ENCODE peak calls at places on chromosomes 16 and 17, in nine cellular contexts. J, Y, H, C, Z, W, O, K and S are unnamed samples.

GRCh38 chr16:87305505-87306391 is 11.4 kb downstream of the C16orf95 start:
- DNase-seq in J (no peak), Y (no peak), H (no peak), C (peak), Z (no peak), W (no peak), O (no peak), K (no peak), S (no peak)

GRCh38 chr17:57811633-57812280 is 38.1 kb downstream of the MRPS23 start:
- DNase-seq in J (no peak), Y (no peak), H (peak), C (peak), Z (no peak), W (no peak), O (no peak), K (peak), S (peak)

GRCh38 chr16:75099075-75099667 is 17.4 kb downstream of the LDHD start:
- DNase-seq in J (no peak), Y (no peak), H (no peak), C (no peak), Z (no peak), W (no peak), O (no peak), K (peak), S (no peak)

GRCh38 chr17:81046770-81047359 is 11.9 kb downstream of the BAIAP2 start:
- DNase-seq in J (no peak), Y (no peak), H (no peak), C (no peak), Z (peak), W (no peak), O (no peak), K (no peak), S (no peak)

GRCh38 chr16:24906901-24907300 is 61.1 kb downstream of the SLC5A11 start:
- DNase-seq in J (no peak), Y (peak), H (no peak), C (no peak), Z (no peak), W (no peak), O (no peak), K (no peak), S (no peak)

GRCh38 chr17:49979748-49980479 is 10.9 kb downstream of the DLX4 start:
- DNase-seq in J (no peak), Y (no peak), H (no peak), C (no peak), Z (no peak), W (no peak), O (no peak), K (no peak), S (no peak)

GRCh38 chr17:7249219-7249618 is 2.3 kb downstream of the CTDNEP1 start:
- DNase-seq in J (no peak), Y (no peak), H (no peak), C (no peak), Z (no peak), W (no peak), O (no peak), K (no peak), S (no peak)

GRCh38 chr17:48051706-48052486 is 3.7 kb downstream of the NFE2L1 start:
- DNase-seq in J (peak), Y (peak), H (no peak), C (peak), Z (peak), W (no peak), O (peak), K (no peak), S (peak)

GRCh38 chr16:13298676-13299075 is 397.3 kb downstream of the SHISA9 start:
- DNase-seq in J (no peak), Y (no peak), H (no peak), C (peak), Z (no peak), W (no peak), O (no peak), K (no peak), S (no peak)

GRCh38 chr17:59527931-59528330 is 37.5 kb upstream of the DHX40 start:
- DNase-seq in J (no peak), Y (no peak), H (no peak), C (no peak), Z (no peak), W (no peak), O (no peak), K (no peak), S (no peak)

GRCh38 chr17:4998027-4998665 is 396 bp downstream of the KIF1C start:
- DNase-seq in J (no peak), Y (peak), H (no peak), C (peak), Z (peak), W (no peak), O (no peak), K (peak), S (no peak)

GRCh38 chr16:17433577-17433960 is 37.2 kb downstream of the XYLT1 start:
- DNase-seq in J (no peak), Y (no peak), H (no peak), C (peak), Z (no peak), W (no peak), O (no peak), K (no peak), S (no peak)

GRCh38 chr17:48544356-48545021 is 420 bp downstream of the HOXB2 start:
- DNase-seq in J (no peak), Y (peak), H (no peak), C (peak), Z (no peak), W (peak), O (peak), K (no peak), S (peak)

GRCh38 chr16:55471448-55472097 is 7.4 kb upstream of the MMP2 start:
- DNase-seq in J (no peak), Y (no peak), H (peak), C (no peak), Z (no peak), W (no peak), O (no peak), K (no peak), S (no peak)

GRCh38 chr16:79972053-79972704 is 371.6 kb upstream of the MAF start:
- DNase-seq in J (no peak), Y (no peak), H (no peak), C (no peak), Z (no peak), W (no peak), O (no peak), K (no peak), S (no peak)

GRCh38 chr17:20116683-20117309 is 107.6 kb downstream of the SPECC1 start:
- DNase-seq in J (peak), Y (no peak), H (peak), C (peak), Z (peak), W (no peak), O (peak), K (peak), S (no peak)

GRCh38 chr17:59254742-59255141 is 34.4 kb downstream of the GDPD1 start:
- DNase-seq in J (no peak), Y (no peak), H (no peak), C (no peak), Z (no peak), W (no peak), O (no peak), K (no peak), S (no peak)

GRCh38 chr17:17924131-17924856 is 47.9 kb downstream of the TOM1L2 start:
- DNase-seq in J (no peak), Y (no peak), H (no peak), C (no peak), Z (no peak), W (no peak), O (no peak), K (no peak), S (no peak)

GRCh38 chr17:80968602-80969029 is 23.0 kb upstream of the CHMP6 start:
- DNase-seq in J (no peak), Y (peak), H (no peak), C (no peak), Z (no peak), W (no peak), O (no peak), K (peak), S (no peak)

GRCh38 chr16:30183961-30184429 is 593 bp downstream of the CORO1A start:
- DNase-seq in J (peak), Y (peak), H (no peak), C (peak), Z (no peak), W (no peak), O (no peak), K (peak), S (no peak)

GRCh38 chr16:70391881-70392481 is 45.3 kb downstream of the DDX19A start:
- DNase-seq in J (no peak), Y (peak), H (no peak), C (no peak), Z (no peak), W (peak), O (no peak), K (no peak), S (no peak)

GRCh38 chr16:57256601-57257395 is 11.7 kb downstream of the ARL2BP start:
- DNase-seq in J (no peak), Y (no peak), H (no peak), C (no peak), Z (no peak), W (peak), O (no peak), K (no peak), S (no peak)

GRCh38 chr17:8823279-8823678 is 24.1 kb upstream of the MFSD6L start:
- DNase-seq in J (no peak), Y (no peak), H (no peak), C (no peak), Z (no peak), W (no peak), O (no peak), K (no peak), S (peak)

GRCh38 chr17:59846391-59847165 is 46.2 kb downstream of the TUBD1 start:
- DNase-seq in J (peak), Y (peak), H (peak), C (peak), Z (peak), W (peak), O (peak), K (no peak), S (peak)

GRCh38 chr17:63492940-63493339 is 16.1 kb downstream of the ACE start:
- DNase-seq in J (no peak), Y (no peak), H (no peak), C (no peak), Z (no peak), W (no peak), O (no peak), K (no peak), S (no peak)

GRCh38 chr17:62732125-62732524 is 76.0 kb downstream of the MARCHF10 start:
- DNase-seq in J (no peak), Y (no peak), H (no peak), C (no peak), Z (no peak), W (no peak), O (no peak), K (no peak), S (no peak)

GRCh38 chr17:41717408-41718286 is 5.5 kb downstream of the GAST start:
- DNase-seq in J (peak), Y (no peak), H (no peak), C (no peak), Z (no peak), W (no peak), O (peak), K (no peak), S (no peak)

GRCh38 chr17:17118399-17118798 is 76.1 kb downstream of the MPRIP start:
- DNase-seq in J (no peak), Y (no peak), H (no peak), C (no peak), Z (peak), W (no peak), O (no peak), K (no peak), S (no peak)

GRCh38 chr17:18959071-18959844 is 7.3 kb downstream of the SLC5A10 start:
- DNase-seq in J (no peak), Y (no peak), H (no peak), C (no peak), Z (no peak), W (no peak), O (no peak), K (peak), S (no peak)

GRCh38 chr16:48498761-48499600 is 111.0 kb downstream of the N4BP1 start:
- DNase-seq in J (peak), Y (peak), H (no peak), C (peak), Z (peak), W (no peak), O (peak), K (no peak), S (peak)

GRCh38 chr16:1770328-1771071 is 843 bp downstream of the NME3 start:
- DNase-seq in J (no peak), Y (peak), H (peak), C (peak), Z (no peak), W (no peak), O (peak), K (peak), S (no peak)

GRCh38 chr16:1771072-1771863 is at the start of gene NME3:
- DNase-seq in J (peak), Y (peak), H (no peak), C (peak), Z (peak), W (peak), O (peak), K (peak), S (peak)

GRCh38 chr16:1772362-1772907 is at the start of gene EME2:
- DNase-seq in J (peak), Y (no peak), H (no peak), C (no peak), Z (peak), W (no peak), O (no peak), K (peak), S (no peak)

GRCh38 chr16:1772908-1773702 is at the start of gene MRPS34:
- DNase-seq in J (peak), Y (peak), H (peak), C (peak), Z (peak), W (peak), O (peak), K (peak), S (no peak)

GRCh38 chr16:1771864-1772361 is 570 bp upstream of the NME3 start:
- DNase-seq in J (peak), Y (no peak), H (no peak), C (peak), Z (no peak), W (no peak), O (no peak), K (no peak), S (no peak)
- TF ChIP-seq POLR2AphosphoS5 in J (no peak), Y (no peak), H (peak), C (peak), Z (no peak), W (no peak), O (no peak), K (no peak), S (no peak)

DNA sequence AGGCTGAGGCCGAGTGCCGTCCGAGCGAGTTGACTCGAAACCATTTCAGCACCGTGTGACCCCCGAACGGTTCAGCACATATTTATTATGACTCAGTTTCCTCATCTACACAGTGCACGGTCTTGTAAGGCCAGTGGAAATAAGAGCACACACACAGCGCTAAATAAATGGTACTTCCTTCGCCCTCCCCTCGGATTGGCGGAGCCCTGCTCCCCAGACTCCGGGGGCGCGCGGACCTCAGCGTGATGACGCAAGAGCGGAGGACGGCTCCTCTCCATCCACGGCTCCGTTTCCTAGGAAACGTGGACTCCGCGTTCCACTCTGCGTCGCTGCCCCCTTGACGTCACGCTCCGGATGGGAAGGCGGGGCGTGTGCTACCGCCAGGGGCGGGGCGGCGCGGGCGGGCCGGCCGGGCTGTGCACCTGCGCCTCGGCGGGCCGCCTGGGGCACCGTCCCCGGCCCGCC is at the start of gene PARD6A:
- DNase-seq in J (peak), Y (peak), H (peak), C (peak), Z (peak), W (peak), O (peak), K (peak), S (peak)
- TF ChIP-seq POLR2AphosphoS5 in J (no peak), Y (no peak), H (no peak), C (peak), Z (no peak), W (no peak), O (peak), K (no peak), S (peak)

DNA sequence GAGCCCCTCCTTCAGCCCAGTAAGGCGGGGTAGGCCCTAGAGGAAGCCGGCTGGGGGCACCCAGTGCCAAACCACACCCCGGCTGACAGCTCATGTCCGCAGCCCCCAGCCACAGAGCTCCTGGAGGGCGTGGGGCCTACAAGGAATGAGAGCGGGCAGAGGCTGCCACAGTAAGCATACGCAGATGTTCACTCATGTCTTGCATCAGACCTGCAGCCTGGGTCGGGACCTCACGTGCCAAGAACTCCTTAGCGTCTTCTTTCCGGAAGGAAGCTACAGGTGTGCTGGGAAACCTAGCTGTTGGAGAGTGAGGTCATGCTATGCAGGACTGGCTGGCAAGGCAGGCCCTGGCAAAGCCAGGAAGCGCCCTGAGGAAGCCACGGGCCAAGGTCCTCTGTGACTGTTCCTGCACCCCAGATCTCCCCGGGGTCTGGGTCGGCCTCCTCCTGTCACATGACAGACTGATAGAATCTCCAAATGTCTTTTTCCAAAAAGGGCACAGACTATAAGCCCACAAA is 1.6 kb downstream of the ZNF598 start:
- DNase-seq in J (peak), Y (no peak), H (no peak), C (no peak), Z (no peak), W (no peak), O (no peak), K (no peak), S (no peak)
- TF ChIP-seq POLR2AphosphoS5 in J (peak), Y (no peak), H (no peak), C (no peak), Z (no peak), W (no peak), O (no peak), K (no peak), S (no peak)

DNA sequence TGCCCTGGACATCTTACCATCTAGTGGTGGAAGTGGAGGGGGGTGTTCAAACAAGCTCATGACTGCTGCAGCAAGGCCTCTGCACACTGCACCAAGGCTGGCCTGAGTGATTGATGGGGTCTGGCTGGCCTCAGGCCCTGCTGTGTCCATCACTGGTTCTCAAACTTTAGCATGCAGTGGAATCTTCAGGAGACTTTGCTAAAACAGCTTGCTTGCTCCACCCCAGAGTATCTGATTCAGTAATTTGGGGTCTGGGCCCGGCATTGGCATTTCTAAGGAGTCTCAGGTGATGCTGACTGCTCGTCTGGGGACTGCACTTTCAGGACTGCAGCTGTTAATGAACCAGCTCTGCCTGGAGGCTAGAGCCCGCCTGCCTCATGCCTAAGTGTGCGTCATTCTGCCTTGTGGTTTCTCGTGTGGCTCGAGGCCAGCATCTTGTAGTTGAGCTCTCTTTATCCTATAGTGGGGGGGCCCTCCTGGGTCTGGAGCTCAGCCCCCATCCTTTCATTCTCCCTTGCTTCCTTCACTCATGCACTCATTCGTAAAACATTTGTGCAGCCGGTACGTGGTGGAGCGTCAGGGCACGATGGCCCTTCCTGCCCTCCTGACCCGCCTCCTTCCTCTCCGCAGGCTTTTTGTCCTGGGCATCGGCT is 4.1 kb downstream of the MGAT5B start:
- DNase-seq in J (no peak), Y (no peak), H (peak), C (no peak), Z (no peak), W (no peak), O (no peak), K (peak), S (no peak)
- TF ChIP-seq POLR2AphosphoS5 in J (no peak), Y (no peak), H (peak), C (no peak), Z (no peak), W (no peak), O (no peak), K (peak), S (no peak)

GRCh38 chr17:46889992-46890564 is 32.9 kb upstream of the GOSR2 start:
- DNase-seq in J (no peak), Y (no peak), H (no peak), C (no peak), Z (no peak), W (no peak), O (no peak), K (no peak), S (no peak)
- TF ChIP-seq POLR2AphosphoS5 in J (no peak), Y (no peak), H (no peak), C (no peak), Z (no peak), W (no peak), O (no peak), K (no peak), S (no peak)

GRCh38 chr17:42898147-42898807 is 2.3 kb upstream of the G6PC1 start:
- DNase-seq in J (no peak), Y (no peak), H (no peak), C (no peak), Z (no peak), W (no peak), O (no peak), K (no peak), S (no peak)

GRCh38 chr17:42894283-42895184 is 6.1 kb upstream of the G6PC1 start:
- DNase-seq in J (no peak), Y (peak), H (no peak), C (no peak), Z (peak), W (no peak), O (no peak), K (no peak), S (no peak)

GRCh38 chr17:42889809-42890208 is 10.8 kb upstream of the G6PC1 start:
- DNase-seq in J (no peak), Y (no peak), H (no peak), C (no peak), Z (no peak), W (no peak), O (no peak), K (no peak), S (no peak)

GRCh38 chr17:42891539-42892152 is 9.0 kb upstream of the G6PC1 start:
- DNase-seq in J (no peak), Y (peak), H (no peak), C (peak), Z (peak), W (no peak), O (no peak), K (no peak), S (peak)

DNA sequence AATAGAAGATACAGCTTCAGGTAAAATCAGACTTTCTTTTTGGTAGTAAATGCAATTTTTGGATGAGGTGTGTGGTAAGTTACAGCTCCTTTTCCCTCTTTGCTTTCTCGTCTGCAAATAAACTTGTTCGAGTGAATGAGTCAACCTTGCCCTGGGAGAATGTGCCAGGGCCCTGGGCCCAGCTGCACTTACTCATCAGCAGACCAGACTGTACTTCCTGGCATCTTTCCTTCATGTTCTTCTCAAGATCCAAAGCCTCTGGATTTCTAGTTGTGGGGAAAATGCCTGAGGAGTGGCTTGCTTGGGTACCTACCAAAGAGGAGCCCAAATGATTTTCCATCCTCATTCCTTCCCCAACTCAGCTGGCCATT is 5.4 kb upstream of the G6PC1 start:
- DNase-seq in J (no peak), Y (peak), H (peak), C (no peak), Z (no peak), W (no peak), O (peak), K (no peak), S (peak)
- TF ChIP-seq POLR2AphosphoS5 in J (no peak), Y (peak), H (no peak), C (no peak), Z (no peak), W (no peak), O (peak), K (no peak), S (peak)

GRCh38 chr17:32100971-32101631 is 41.2 kb upstream of the RHOT1 start:
- DNase-seq in J (no peak), Y (no peak), H (no peak), C (no peak), Z (no peak), W (peak), O (no peak), K (no peak), S (no peak)
- TF ChIP-seq POLR2AphosphoS5 in J (no peak), Y (no peak), H (no peak), C (no peak), Z (no peak), W (no peak), O (no peak), K (no peak), S (no peak)